ENCODE peak calls at places on chromosomes 11 and 22, in six cellular contexts. I, Q, M, D, T and X are unnamed samples.
A peak's percentile ranks its signal among the peaks of the same experiment; 100 is the strongest.

GRCh38 chr22:42637555-42637954 is 2.8 kb downstream of the ATP5MGL start:
- DNase-seq in Q (no peak), D (no peak), M (no peak), I (no peak), T (no peak), X (no peak)

GRCh38 chr22:33984741-33985287 is 64.5 kb upstream of the LARGE1 start:
- DNase-seq in Q (no peak), I (no peak), M (no peak), T (no peak), D (no peak), X (no peak)

GRCh38 chr22:35208003-35208402 is 49.3 kb upstream of the HMGXB4 start:
- DNase-seq in Q (no peak), D (no peak), M (no peak), T (no peak), I (no peak), X (no peak)

GRCh38 chr11:2772544-2773031 is 72.8 kb upstream of the KCNQ1OT1 start:
- DNase-seq in M (no peak), Q (no peak), I (peak; percentile 63), D (no peak), T (peak; percentile 48), X (peak; percentile 46)

GRCh38 chr22:34842630-34843029 is 223.3 kb upstream of the ISX start:
- DNase-seq in M (no peak), Q (no peak), D (no peak), I (no peak), T (no peak), X (no peak)

GRCh38 chr11:69205929-69206612 is 50.3 kb downstream of the SMIM38 start:
- DNase-seq in T (no peak), M (no peak), Q (peak; percentile 2), D (no peak), I (peak; percentile 14), X (peak; percentile 56)

GRCh38 chr11:36278531-36279245 is 10.5 kb downstream of the COMMD9 start:
- DNase-seq in Q (no peak), T (peak; percentile 3), M (no peak), D (no peak), I (no peak), X (no peak)

GRCh38 chr11:101176381-101176780 is 46.8 kb upstream of the PGR start:
- DNase-seq in M (no peak), I (no peak), D (no peak), T (no peak), Q (no peak), X (no peak)

GRCh38 chr22:35894937-35895708 is 133.5 kb downstream of the RBFOX2 start:
- DNase-seq in Q (peak; percentile 47), M (no peak), I (no peak), T (no peak), D (no peak), X (no peak)

GRCh38 chr11:11022126-11022730 is 164.4 kb upstream of the ZBED5 start:
- DNase-seq in D (no peak), M (no peak), T (peak; percentile 18), Q (no peak), I (no peak), X (no peak)

GRCh38 chr11:31801298-31801702 is 9.8 kb downstream of the PAX6 start:
- DNase-seq in D (no peak), I (no peak), T (no peak), M (no peak), Q (no peak), X (no peak)

GRCh38 chr11:34267440-34267839 is 90.4 kb downstream of the ABTB2 start:
- DNase-seq in I (no peak), T (no peak), M (no peak), D (no peak), Q (no peak), X (no peak)

GRCh38 chr11:66720223-66720898 is 8.7 kb downstream of the SPTBN2 start:
- DNase-seq in M (no peak), D (peak; percentile 96), Q (no peak), T (no peak), I (peak; percentile 70), X (no peak)

GRCh38 chr11:33005175-33005574 is 10.5 kb upstream of the DEPDC7 start:
- DNase-seq in T (no peak), M (peak; percentile 50), D (no peak), Q (no peak), I (no peak), X (no peak)

GRCh38 chr11:8297781-8298440 is 34.2 kb upstream of the LMO1 start:
- DNase-seq in D (no peak), Q (no peak), T (no peak), M (no peak), I (peak; percentile 51), X (no peak)

GRCh38 chr22:42116848-42117424 is 13.7 kb downstream of the CYP2D6 start:
- DNase-seq in I (no peak), Q (no peak), T (no peak), M (no peak), D (no peak), X (no peak)

GRCh38 chr22:36197065-36197440 is 4.6 kb downstream of the APOL4 start:
- DNase-seq in T (no peak), D (no peak), M (no peak), Q (peak; percentile 62), I (no peak), X (no peak)

GRCh38 chr22:26416670-26417270 is 12.3 kb upstream of the ASPHD2 start:
- DNase-seq in M (no peak), I (no peak), T (peak; percentile 86), D (no peak), Q (no peak), X (no peak)

GRCh38 chr11:69704508-69705245 is 855 bp upstream of the FGF19 start:
- DNase-seq in Q (no peak), T (no peak), M (no peak), I (no peak), D (no peak), X (no peak)

GRCh38 chr11:14232652-14233051 is 126.3 kb downstream of the RRAS2 start:
- DNase-seq in D (no peak), M (no peak), T (peak; percentile 1), Q (no peak), I (no peak), X (no peak)

GRCh38 chr22:18033204-18033998 is 9.0 kb upstream of the MICAL3 start:
- DNase-seq in T (peak; percentile 41), M (no peak), I (no peak), Q (no peak), D (no peak), X (peak; percentile 77)

GRCh38 chr11:115964091-115964490 is 459.9 kb upstream of the CADM1 start:
- DNase-seq in M (no peak), T (no peak), D (no peak), Q (no peak), I (no peak), X (no peak)

GRCh38 chr11:65780770-65781151 is at the start of gene AP5B1:
- DNase-seq in D (peak; percentile 36), T (peak; percentile 69), M (peak; percentile 70), I (peak; percentile 91), Q (peak; percentile 29), X (peak; percentile 83)

GRCh38 chr22:19855504-19856409 is 1.1 kb upstream of the GNB1L start:
- DNase-seq in D (peak; percentile 76), M (no peak), T (peak; percentile 42), Q (peak; percentile 54), I (peak; percentile 84), X (peak; percentile 92)

GRCh38 chr11:93123351-93123898 is 74.4 kb downstream of the SLC36A4 start:
- DNase-seq in D (peak; percentile 13), I (no peak), Q (no peak), M (no peak), T (no peak), X (no peak)

GRCh38 chr22:44196731-44197131 is 16.0 kb downstream of the PARVG start:
- DNase-seq in T (no peak), D (no peak), M (no peak), Q (no peak), I (no peak), X (peak; percentile 63)

GRCh38 chr22:25582946-25583345 is 18.5 kb downstream of the GRK3 start:
- DNase-seq in I (no peak), T (no peak), D (no peak), M (no peak), Q (no peak), X (no peak)

GRCh38 chr11:61699737-61700160 is 19.6 kb downstream of the DAGLA start:
- DNase-seq in D (peak; percentile 85), Q (no peak), T (peak; percentile 54), M (no peak), I (no peak), X (no peak)

GRCh38 chr11:100625041-100625440 is 62.0 kb upstream of the ARHGAP42 start:
- DNase-seq in Q (no peak), D (no peak), M (no peak), T (no peak), I (no peak), X (no peak)

GRCh38 chr11:132972565-132972964 is 559.7 kb downstream of the OPCML start:
- DNase-seq in Q (no peak), I (no peak), D (no peak), M (no peak), T (no peak), X (no peak)

GRCh38 chr11:81237139-81237538 is 1496.5 kb downstream of the FAM181B start:
- DNase-seq in I (no peak), Q (no peak), T (peak; percentile 61), M (no peak), D (peak; percentile 3), X (no peak)

GRCh38 chr11:95345651-95346050 is 114.6 kb upstream of the SESN3 start:
- DNase-seq in Q (no peak), T (no peak), M (no peak), I (no peak), D (no peak), X (no peak)

GRCh38 chr11:112581747-112582146 is 321.1 kb upstream of the PLET1 start:
- DNase-seq in I (no peak), T (no peak), Q (no peak), M (no peak), D (no peak), X (no peak)

GRCh38 chr11:2569321-2569721 is 124.5 kb downstream of the KCNQ1 start:
- DNase-seq in T (no peak), Q (no peak), D (no peak), M (no peak), I (no peak), X (peak; percentile 44)

GRCh38 chr11:109644158-109644557 is 222.2 kb downstream of the C11orf87 start:
- DNase-seq in Q (no peak), M (no peak), I (no peak), T (no peak), D (peak; percentile 52), X (no peak)

GRCh38 chr11:63680842-63681207 is 475 bp upstream of the RTN3 start:
- DNase-seq in M (no peak), D (no peak), I (peak; percentile 72), T (peak; percentile 32), Q (no peak), X (no peak)